ENCODE peak calls at places on chromosome 11, in eight cellular contexts. K is gastrocnemius medialis, I is stomach, C is HepG2, P is heart left ventricle, V is IMR-90, W is HCT116, N is tibial nerve. M is an unnamed sample.

GRCh38 chr11:76574406-76574805 is 96.1 kb downstream of the LRRC32 start:
- DNase-seq in N (no peak), C (no peak), I (no peak), W (no peak), P (no peak), V (peak; percentile 70), K (no peak), M (no peak)

GRCh38 chr11:6927030-6927617 is 898 bp downstream of the ZNF215 start:
- DNase-seq in K (no peak), W (peak; percentile 10), N (no peak), V (no peak), I (no peak), P (no peak), C (no peak), M (no peak)

GRCh38 chr11:130449996-130450419 is 1.6 kb downstream of the ADAMTS15 start:
- DNase-seq in N (peak; percentile 81), W (no peak), C (no peak), P (peak; percentile 94), I (peak; percentile 79), K (peak; percentile 78), V (peak; percentile 82), M (peak; percentile 30)

GRCh38 chr11:35822815-35823495 is 120.9 kb upstream of the LDLRAD3 start:
- DNase-seq in I (no peak), W (no peak), N (no peak), P (no peak), K (no peak), V (peak; percentile 13), C (no peak), M (no peak)

GRCh38 chr11:107696140-107696539 is 15.7 kb downstream of the SLN start:
- DNase-seq in W (peak; percentile 77), V (peak; percentile 97), I (no peak), N (no peak), P (no peak), K (no peak), C (no peak), M (no peak)

GRCh38 chr11:74731301-74732094 is at the start of gene CHRDL2:
- DNase-seq in W (no peak), C (no peak), K (no peak), V (peak; percentile 34), N (no peak), I (no peak), P (no peak), M (peak; percentile 29)

GRCh38 chr11:33857924-33858323 is 34.0 kb downstream of the LMO2 start:
- DNase-seq in N (peak; percentile 81), V (peak; percentile 54), C (peak; percentile 31), K (peak; percentile 60), W (peak; percentile 55), I (peak; percentile 77), P (peak; percentile 70), M (peak; percentile 75)

GRCh38 chr11:27563201-27563600 is 56.6 kb upstream of the LIN7C start:
- DNase-seq in N (no peak), P (no peak), C (no peak), I (no peak), K (no peak), W (no peak), V (peak; percentile 78), M (no peak)

GRCh38 chr11:65411681-65412070 is 10.9 kb upstream of the NEAT1 start:
- DNase-seq in V (no peak), K (no peak), P (no peak), N (no peak), C (no peak), I (no peak), W (no peak), M (no peak)

GRCh38 chr11:85737738-85738137 is 51.7 kb upstream of the CCDC89 start:
- DNase-seq in P (no peak), K (no peak), I (no peak), N (no peak), C (no peak), W (no peak), V (no peak), M (no peak)

GRCh38 chr11:124170801-124171586 is 12.2 kb upstream of the OR10D3 start:
- DNase-seq in V (no peak), W (no peak), N (no peak), P (no peak), C (no peak), K (no peak), I (no peak), M (no peak)

GRCh38 chr11:76824980-76825725 is 35.6 kb upstream of the ACER3 start:
- DNase-seq in V (peak; percentile 61), W (no peak), C (no peak), K (no peak), I (no peak), P (no peak), N (no peak), M (no peak)

GRCh38 chr11:72239296-72239848 is 4.6 kb downstream of the PHOX2A start:
- DNase-seq in W (no peak), K (peak; percentile 56), I (no peak), C (no peak), V (peak; percentile 38), N (no peak), P (peak; percentile 80), M (peak; percentile 65)

GRCh38 chr11:66158156-66158555 is 88.1 kb downstream of the PACS1 start:
- DNase-seq in I (no peak), V (no peak), W (no peak), P (no peak), K (no peak), N (no peak), C (no peak), M (no peak)

GRCh38 chr11:88535266-88535665 is 197.7 kb upstream of the CTSC start:
- DNase-seq in W (no peak), C (no peak), V (peak; percentile 42), P (no peak), N (no peak), I (no peak), K (no peak), M (no peak)

GRCh38 chr11:68942751-68943271 is 38.0 kb downstream of the MRGPRD start:
- DNase-seq in N (no peak), V (no peak), C (no peak), K (no peak), P (no peak), W (no peak), I (no peak), M (no peak)

GRCh38 chr11:69683764-69684333 is 8.7 kb upstream of the LTO1 start:
- DNase-seq in V (no peak), K (no peak), N (no peak), C (peak; percentile 80), W (no peak), P (no peak), I (peak; percentile 42), M (no peak)

GRCh38 chr11:112412383-112412782 is 151.7 kb upstream of the PLET1 start:
- DNase-seq in I (no peak), C (no peak), W (no peak), V (no peak), N (no peak), P (no peak), K (no peak), M (no peak)

GRCh38 chr11:122791836-122792235 is 46.5 kb upstream of the CRTAM start:
- DNase-seq in C (no peak), K (no peak), V (peak; percentile 78), P (no peak), W (no peak), I (no peak), N (no peak), M (peak; percentile 8)

GRCh38 chr11:23211221-23211620 is 350.9 kb upstream of the CCDC179 start:
- DNase-seq in N (no peak), V (no peak), P (no peak), I (no peak), C (no peak), W (no peak), K (no peak), M (no peak)

GRCh38 chr11:14346303-14346702 is 12.7 kb downstream of the RRAS2 start:
- DNase-seq in V (no peak), N (no peak), P (no peak), I (no peak), K (no peak), C (no peak), W (no peak), M (no peak)

GRCh38 chr11:883527-883926 is 27.1 kb downstream of the CHID1 start:
- DNase-seq in V (no peak), K (no peak), C (no peak), W (no peak), N (no peak), I (no peak), P (no peak), M (no peak)

GRCh38 chr11:11588890-11589289 is 32.9 kb downstream of the GALNT18 start:
- DNase-seq in K (no peak), I (no peak), W (no peak), P (no peak), V (peak; percentile 26), C (no peak), N (no peak), M (no peak)
- H3K4me1 ChIP-seq in K (peaks cover 24% of the 10 kb centered on the region), I (no peaks in the 10 kb centered on the region), W (peaks cover 18% of the 10 kb centered on the region), P (no peaks in the 10 kb centered on the region), V (peaks cover 4% of the 10 kb centered on the region), C (no peaks in the 10 kb centered on the region), N (peaks cover 27% of the 10 kb centered on the region), M (no peaks in the 10 kb centered on the region)

GRCh38 chr11:18844753-18845367 is 53.3 kb upstream of the PTPN5 start:
- DNase-seq in W (peak; percentile 36), N (no peak), P (no peak), V (peak; percentile 33), C (peak; percentile 37), K (no peak), I (no peak), M (no peak)
- TF ChIP-seq CTCF in W (peak; percentile 75), N (no peak), P (peak; percentile 34), V (peak; percentile 48), C (peak; percentile 60), K (no peak), I (peak; percentile 20), M (peak; percentile 37)

DNA sequence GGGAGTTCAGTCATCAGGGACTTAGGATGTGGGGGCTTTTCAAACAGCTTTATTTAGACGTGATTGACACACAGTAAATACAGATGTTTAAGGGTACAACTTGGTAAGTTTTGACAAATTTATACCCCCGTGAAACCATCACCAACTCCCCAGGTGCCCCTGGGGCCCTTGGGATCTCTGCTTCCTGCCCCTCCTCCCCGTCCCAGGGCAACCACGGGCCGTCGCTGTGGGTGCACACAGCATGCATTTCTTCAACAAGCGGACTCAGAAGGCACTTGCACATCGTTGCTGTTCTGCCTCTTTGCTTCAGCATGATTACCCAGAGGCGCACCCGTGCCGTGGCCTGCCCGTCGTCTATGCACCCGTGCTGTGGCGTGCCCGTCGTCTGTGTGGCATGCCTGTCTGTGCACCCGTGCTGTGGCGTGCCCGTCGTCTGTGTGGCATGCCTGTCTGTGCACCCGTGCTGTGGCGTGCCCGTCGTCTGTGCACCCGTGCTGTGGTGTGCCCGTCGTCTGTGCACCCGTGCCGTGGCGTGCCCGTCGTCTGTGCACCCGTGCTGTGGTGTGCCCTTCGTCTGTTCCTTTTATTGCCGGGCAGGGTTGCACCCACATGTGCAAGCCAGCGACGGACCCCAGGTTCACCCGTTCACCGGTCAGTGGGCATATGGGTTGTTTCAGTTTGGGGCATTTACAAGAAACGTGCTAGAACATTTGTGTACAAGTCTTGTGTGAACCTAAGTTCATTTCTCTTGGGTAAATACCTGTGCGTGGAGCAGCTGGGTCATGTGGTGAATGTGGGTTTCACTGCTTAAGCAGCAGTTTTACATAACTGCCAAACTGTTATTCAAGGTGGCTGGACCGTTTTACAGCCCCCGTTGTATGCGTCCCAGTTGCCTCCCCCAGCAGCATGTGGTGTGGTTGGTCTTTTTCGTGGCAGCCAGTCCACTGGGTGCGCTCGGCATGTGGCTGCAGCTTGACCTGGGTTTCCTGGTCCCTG is 8.3 kb downstream of the CD81 start:
- DNase-seq in V (no peak), I (no peak), C (no peak), K (no peak), P (peak; percentile 18), N (no peak), W (no peak), M (no peak)
- TF ChIP-seq POLR2A in V (no peak), I (no peak), C (no peak), K (no peak), P (no peak), N (no peak), W (no peak), M (no peak)

GRCh38 chr11:13333456-13333957 is 55.9 kb downstream of the BMAL1 start:
- DNase-seq in P (no peak), V (no peak), W (peak; percentile 77), K (no peak), I (peak; percentile 54), C (peak; percentile 18), N (no peak), M (no peak)
- H3K4me1 ChIP-seq in P (peaks cover 12% of the 10 kb centered on the region), V (peaks cover 16% of the 10 kb centered on the region), W (peaks cover 78% of the 10 kb centered on the region), K (peaks cover 97% of the 10 kb centered on the region), I (peaks cover 41% of the 10 kb centered on the region), C (peaks cover 35% of the 10 kb centered on the region), N (peaks cover 89% of the 10 kb centered on the region), M (peaks cover 46% of the 10 kb centered on the region)